ENCODE peak calls at places on chromosomes 13 and 19, in four cellular contexts. V is progenitor cell of endocrine pancreas; C is stimulated activated CD4-positive, alpha-beta T cell treated with anti-CD3 and anti-CD28 coated beads, Interleukin-4, amount 100 ng/mL, for 1 hour; G is lower leg skin. J is an unnamed sample.

GRCh38 chr13:111972261-111972780 is 94.6 kb upstream of the SOX1 start:
- DNase-seq in V (no peak), C (no peak), G (peak; percentile 63), J (no peak)

GRCh38 chr19:2949939-2950285 is 5.1 kb upstream of the ZNF77 start:
- DNase-seq in V (no peak), C (no peak), G (no peak), J (no peak)

GRCh38 chr19:41694196-41694595 is 6.1 kb upstream of the CEACAM7 start:
- DNase-seq in V (no peak), C (no peak), G (peak; percentile 10), J (no peak)

GRCh38 chr19:6766357-6767080 is 716 bp downstream of the SH2D3A start:
- DNase-seq in V (no peak), C (no peak), G (no peak), J (no peak)

GRCh38 chr13:27450921-27451461 is 627 bp upstream of the MTIF3 start:
- DNase-seq in V (peak; percentile 37), C (peak; percentile 27), G (peak; percentile 91), J (peak; percentile 54)

GRCh38 chr13:107730835-107731234 is 484.5 kb downstream of the LIG4 start:
- DNase-seq in V (no peak), C (no peak), G (no peak), J (no peak)

GRCh38 chr13:94657167-94657566 is 55.2 kb downstream of the SOX21 start:
- DNase-seq in V (no peak), C (no peak), G (no peak), J (no peak)

GRCh38 chr13:40590112-40590862 is 76.2 kb downstream of the FOXO1 start:
- DNase-seq in V (no peak), C (no peak), G (no peak), J (no peak)

GRCh38 chr19:12782424-12783225 is 7.3 kb upstream of the HOOK2 start:
- DNase-seq in V (no peak), C (peak; percentile 92), G (peak; percentile 96), J (peak; percentile 62)

GRCh38 chr13:86856996-86857395 is 814.2 kb upstream of the SLITRK5 start:
- DNase-seq in V (no peak), C (no peak), G (no peak), J (no peak)

GRCh38 chr13:112058941-112059340 is 8.0 kb upstream of the SOX1 start:
- DNase-seq in V (no peak), C (no peak), G (no peak), J (no peak)

GRCh38 chr13:20219585-20219984 is 12.5 kb downstream of the GJB6 start:
- DNase-seq in V (no peak), C (no peak), G (no peak), J (no peak)

GRCh38 chr13:49029570-49029969 is 53.9 kb downstream of the FNDC3A start:
- DNase-seq in V (no peak), C (no peak), G (no peak), J (no peak)

GRCh38 chr13:27595055-27595811 is 25.1 kb downstream of the LNX2 start:
- DNase-seq in V (no peak), C (no peak), G (no peak), J (no peak)

GRCh38 chr19:444677-445210 is 16.1 kb downstream of the SHC2 start:
- DNase-seq in V (no peak), C (no peak), G (no peak), J (peak; percentile 9)

GRCh38 chr19:1920644-1921043 is 15.4 kb downstream of the ADAT3 start:
- DNase-seq in V (no peak), C (no peak), G (no peak), J (no peak)

GRCh38 chr19:48445256-48445605 is 552 bp upstream of the GRWD1 start:
- DNase-seq in V (no peak), C (no peak), G (peak; percentile 83), J (no peak)

GRCh38 chr19:15374796-15375440 is 4.7 kb downstream of the AKAP8 start:
- DNase-seq in V (no peak), C (no peak), G (no peak), J (no peak)

GRCh38 chr19:3423183-3423829 is 56.9 kb downstream of the NFIC start:
- DNase-seq in V (no peak), C (no peak), G (no peak), J (no peak)

GRCh38 chr13:32019612-32020233 is 11.9 kb upstream of the FRY start:
- DNase-seq in V (peak; percentile 25), C (peak; percentile 5), G (no peak), J (peak; percentile 47)

GRCh38 chr13:44474122-44474910 is 100.7 kb downstream of the SERP2 start:
- DNase-seq in V (no peak), C (no peak), G (no peak), J (no peak)

GRCh38 chr19:4911786-4912672 is 2.7 kb downstream of the UHRF1 start:
- DNase-seq in V (peak; percentile 36), C (peak; percentile 72), G (peak; percentile 93), J (peak; percentile 45)

GRCh38 chr19:2611483-2612464 is 90.7 kb downstream of the GNG7 start:
- DNase-seq in V (no peak), C (no peak), G (peak; percentile 86), J (no peak)

GRCh38 chr13:27183561-27184147 is 12.0 kb upstream of the USP12 start:
- DNase-seq in V (no peak), C (no peak), G (no peak), J (no peak)

GRCh38 chr19:6379744-6380143 is 4.0 kb upstream of the PSPN start:
- DNase-seq in V (no peak), C (no peak), G (no peak), J (no peak)

GRCh38 chr13:20360041-20360491 is 127.9 kb upstream of the GJB6 start:
- DNase-seq in V (no peak), C (no peak), G (no peak), J (no peak)

GRCh38 chr19:41316306-41316920 is 6.4 kb downstream of the CCDC97 start:
- DNase-seq in V (no peak), C (no peak), G (no peak), J (no peak)

GRCh38 chr13:97946951-97947588 is 6.4 kb upstream of the IPO5 start:
- DNase-seq in V (no peak), C (no peak), G (no peak), J (no peak)

GRCh38 chr19:32453736-32454135 is 48.2 kb downstream of the DPY19L3 start:
- DNase-seq in V (no peak), C (no peak), G (no peak), J (no peak)

J was measured in glutamatergic neuron.